ENCODE peak calls at places on chromosomes 4 and X, in nine cellular contexts. T is activated CD4-positive, alpha-beta T cell treated with anti-CD3 and anti-CD28 coated beads for 24 hours; V is cardiac fibroblast; J is ureter; K is Right ventricle myocardium superior; Z is iris pigment epithelial cell; X is HFFc6; Q is substantia nigra; R is NCI-H1092. B is an unnamed sample.

GRCh38 chrX:48492293-48492910 is 16.4 kb upstream of the PORCN start:
- DNase-seq in X (peak), J (no peak), V (peak), Z (peak), Q (no peak), T (no peak), K (no peak), R (no peak), B (peak)

GRCh38 chr4:75194180-75194579 is 261.3 kb downstream of the PARM1 start:
- DNase-seq in Z (no peak), R (no peak), Q (no peak), X (no peak), T (no peak), J (no peak), V (no peak), K (peak), B (no peak)

GRCh38 chr4:125155251-125155650 is 159.5 kb upstream of the FAT4 start:
- DNase-seq in Z (no peak), X (no peak), T (no peak), K (no peak), V (no peak), J (no peak), R (no peak), Q (no peak), B (no peak)

GRCh38 chr4:35461931-35462659 is 782.2 kb downstream of the ARAP2 start:
- DNase-seq in J (no peak), X (no peak), R (no peak), K (no peak), Q (no peak), T (no peak), V (no peak), Z (no peak), B (no peak)

GRCh38 chrX:53717205-53717604 is 30.7 kb upstream of the HUWE1 start:
- DNase-seq in Z (no peak), V (no peak), J (no peak), R (no peak), Q (no peak), T (no peak), K (no peak), X (no peak), B (no peak)

GRCh38 chr4:5547651-5548249 is 160.6 kb downstream of the EVC2 start:
- DNase-seq in T (no peak), J (no peak), Z (no peak), V (no peak), Q (no peak), K (no peak), X (no peak), R (no peak), B (no peak)

GRCh38 chr4:83931659-83932058 is 395.8 kb downstream of the GPAT3 start:
- DNase-seq in J (no peak), K (no peak), T (no peak), Q (no peak), R (no peak), V (no peak), Z (no peak), X (no peak), B (no peak)

GRCh38 chrX:16914058-16914457 is 32.4 kb upstream of the REPS2 start:
- DNase-seq in J (no peak), X (no peak), R (no peak), K (no peak), T (no peak), Z (no peak), Q (no peak), V (peak), B (no peak)

GRCh38 chrX:20514358-20514757 is 247.6 kb upstream of the RPS6KA3 start:
- DNase-seq in Q (no peak), T (no peak), J (no peak), V (peak), Z (peak), R (no peak), K (no peak), X (peak), B (peak)

GRCh38 chrX:2608638-2609430 is 82.3 kb upstream of the CD99 start:
- DNase-seq in T (peak), Q (no peak), V (peak), K (peak), Z (peak), R (no peak), J (peak), X (peak), B (peak)

GRCh38 chr4:99845708-99846469 is 29.3 kb downstream of the DAPP1 start:
- DNase-seq in T (no peak), K (no peak), Q (no peak), Z (no peak), J (no peak), V (no peak), R (no peak), X (no peak), B (no peak)

GRCh38 chr4:112523008-112523440 is 7.0 kb upstream of the NEUROG2 start:
- DNase-seq in T (no peak), Q (no peak), X (no peak), R (no peak), J (no peak), K (peak), V (peak), Z (peak), B (peak)

GRCh38 chr4:96352051-96352517 is 512.2 kb downstream of the PDHA2 start:
- DNase-seq in J (no peak), X (no peak), T (no peak), K (no peak), V (peak), Q (no peak), R (no peak), Z (peak), B (peak)

GRCh38 chr4:77433102-77433733 is 172.4 kb upstream of the CXCL13 start:
- DNase-seq in T (peak), J (no peak), K (no peak), Z (peak), R (peak), V (peak), Q (no peak), X (peak), B (peak)

GRCh38 chr4:176792348-176793059 is at the start of gene VEGFC:
- DNase-seq in V (peak), K (peak), Q (peak), R (peak), T (no peak), X (peak), Z (peak), J (peak), B (peak)

GRCh38 chr4:683982-684571 is 4.9 kb downstream of the SLC49A3 start:
- DNase-seq in X (peak), V (peak), Q (peak), T (no peak), K (peak), J (peak), Z (peak), R (peak), B (peak)

GRCh38 chrX:130165181-130165702 is 399 bp downstream of the AIFM1 start:
- DNase-seq in T (no peak), R (no peak), Q (peak), V (no peak), X (no peak), Z (peak), K (no peak), J (no peak), B (peak)

GRCh38 chr4:39308576-39308975 is 57.6 kb downstream of the RFC1 start:
- DNase-seq in Z (no peak), J (no peak), X (no peak), R (peak), T (no peak), V (peak), Q (no peak), K (no peak), B (no peak)

GRCh38 chr4:10123227-10124101 is 6.9 kb upstream of the WDR1 start:
- DNase-seq in T (no peak), J (no peak), V (peak), Q (no peak), K (peak), R (no peak), X (no peak), Z (peak), B (peak)

GRCh38 chr4:145904413-145905177 is 34.0 kb downstream of the ZNF827 start:
- DNase-seq in R (no peak), T (no peak), K (no peak), X (no peak), J (no peak), Q (no peak), V (no peak), Z (no peak), B (no peak)

GRCh38 chrX:24371391-24371972 is 11.0 kb downstream of the SUPT20HL1 start:
- DNase-seq in J (peak), Q (peak), V (peak), X (peak), Z (peak), R (peak), K (peak), T (peak), B (peak)

GRCh38 chr4:53654300-53654758 is 63.0 kb upstream of the LNX1 start:
- DNase-seq in Z (no peak), Q (no peak), V (peak), J (no peak), K (no peak), T (no peak), R (peak), X (peak), B (no peak)

B was measured in brain microvascular endothelial cell.